ENCODE peak calls at places on chromosomes 7 and 10, in four cellular contexts. Z is HEK293T, A is H1, J is HepG2. E is an unnamed sample.

GRCh38 chr10:111370101-111370500 is 293.3 kb downstream of the ADRA2A start:
- DNase-seq in Z (no peak), A (no peak), J (no peak), E (peak)

GRCh38 chr10:606767-607544 is 82.5 kb downstream of the DIP2C start:
- DNase-seq in Z (no peak), A (no peak), J (no peak), E (no peak)

GRCh38 chr7:101450064-101450463 is 87.4 kb downstream of the COL26A1 start:
- DNase-seq in Z (no peak), A (no peak), J (no peak), E (no peak)

GRCh38 chr10:89659185-89660131 is 14.4 kb upstream of the PANK1 start:
- DNase-seq in Z (no peak), A (no peak), J (no peak), E (no peak)

GRCh38 chr7:81267508-81267907 is 348.7 kb upstream of the SEMA3C start:
- DNase-seq in Z (no peak), A (no peak), J (no peak), E (no peak)

GRCh38 chr10:18610517-18610916 is 40.9 kb downstream of the NSUN6 start:
- DNase-seq in Z (no peak), A (no peak), J (peak), E (no peak)

GRCh38 chr7:22109761-22110160 is 164.1 kb upstream of the CDCA7L start:
- DNase-seq in Z (peak), A (peak), J (peak), E (peak)

GRCh38 chr10:28633750-28634149 is 43.6 kb upstream of the BAMBI start:
- DNase-seq in Z (no peak), A (no peak), J (peak), E (no peak)

GRCh38 chr7:135744938-135745701 is 3.5 kb downstream of the FAM180A start:
- DNase-seq in Z (no peak), A (no peak), J (no peak), E (no peak)

GRCh38 chr10:122459586-122460273 is 1.6 kb upstream of the HTRA1 start:
- DNase-seq in Z (no peak), A (no peak), J (no peak), E (no peak)

GRCh38 chr7:148334441-148334956 is 256.1 kb upstream of the C7orf33 start:
- DNase-seq in Z (no peak), A (no peak), J (no peak), E (no peak)

GRCh38 chr7:114354306-114354705 is 60.3 kb upstream of the FOXP2 start:
- DNase-seq in Z (no peak), A (no peak), J (no peak), E (no peak)
- TF ChIP-seq SUZ12 in Z (no peak), A (no peak), J (no peak), E (no peak)

GRCh38 chr10:24209946-24210491 is 1.1 kb downstream of the KIAA1217 start:
- DNase-seq in Z (no peak), A (no peak), J (peak), E (no peak)
- TF ChIP-seq SUZ12 in Z (no peak), A (no peak), J (no peak), E (no peak)

GRCh38 chr7:127847641-127848040 is 183.6 kb downstream of the LRRC4 start:
- DNase-seq in Z (no peak), A (no peak), J (no peak), E (no peak)

GRCh38 chr7:127848241-127848640 is 183.0 kb downstream of the LRRC4 start:
- DNase-seq in Z (no peak), A (no peak), J (no peak), E (no peak)

GRCh38 chr7:127844165-127844564 is 187.1 kb downstream of the LRRC4 start:
- DNase-seq in Z (no peak), A (no peak), J (no peak), E (no peak)

GRCh38 chr7:127845497-127846214 is 185.6 kb downstream of the LRRC4 start:
- DNase-seq in Z (no peak), A (no peak), J (no peak), E (no peak)

DNA sequence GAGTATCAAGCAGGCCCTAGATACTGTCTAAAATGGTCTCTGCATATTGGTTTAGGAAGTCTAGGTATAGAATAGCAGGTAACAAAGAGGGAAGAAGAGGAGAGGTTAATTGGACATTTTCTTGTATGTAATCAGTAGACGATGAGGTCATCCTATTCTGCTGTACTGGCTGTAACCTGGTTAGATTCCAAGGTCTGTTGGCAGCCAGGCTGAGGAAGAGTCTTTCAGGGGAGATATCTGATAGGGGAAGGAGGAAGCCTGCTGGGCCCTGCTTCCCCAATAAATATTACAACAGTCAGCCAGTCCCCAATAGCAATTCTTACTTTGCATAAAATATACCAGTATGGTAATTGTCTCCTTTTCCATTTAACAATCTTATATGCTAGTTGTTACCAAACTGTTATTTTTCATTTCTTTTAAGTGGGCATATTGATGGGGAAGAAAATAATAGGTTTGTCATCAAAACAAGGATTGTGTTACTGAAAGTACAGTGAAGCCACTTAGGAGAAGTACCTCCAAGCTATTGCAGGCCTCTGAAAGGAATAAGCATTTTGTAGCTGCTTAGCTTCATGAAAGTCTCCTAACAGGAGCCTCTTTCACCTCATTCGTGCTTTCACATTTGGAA is 186.4 kb downstream of the LRRC4 start:
- DNase-seq in Z (peak), A (no peak), J (no peak), E (no peak)
- TF ChIP-seq SUZ12 in Z (no peak), A (no peak), J (no peak), E (no peak)

GRCh38 chr7:503046-503574 is 16.5 kb downstream of the PDGFA start:
- DNase-seq in Z (no peak), A (no peak), J (no peak), E (no peak)

GRCh38 chr7:506391-506831 is 13.2 kb downstream of the PDGFA start:
- DNase-seq in Z (no peak), A (no peak), J (no peak), E (no peak)

GRCh38 chr7:503575-504111 is 16.0 kb downstream of the PDGFA start:
- DNase-seq in Z (no peak), A (no peak), J (peak), E (no peak)

GRCh38 chr7:505171-505570 is 14.5 kb downstream of the PDGFA start:
- DNase-seq in Z (no peak), A (no peak), J (no peak), E (no peak)

GRCh38 chr7:504221-505081 is 15.2 kb downstream of the PDGFA start:
- DNase-seq in Z (no peak), A (no peak), J (no peak), E (no peak)
- TF ChIP-seq SUZ12 in Z (no peak), A (no peak), J (no peak), E (no peak)